ENCODE peak calls at places on chromosomes 11 and 22, in seven cellular contexts. Y, I, O, E, G, T and N are unnamed samples.

GRCh38 chr11:8777907-8778767 is 95.5 kb downstream of the RPL27A start:
- DNase-seq in Y (no peak), I (no peak), O (peak; percentile 13), E (no peak), G (peak; percentile 45), T (no peak), N (peak; percentile 68)

GRCh38 chr11:73152861-73153483 is 10.9 kb upstream of the FCHSD2 start:
- DNase-seq in Y (no peak), I (peak; percentile 20), O (peak; percentile 59), E (no peak), G (no peak), T (no peak), N (no peak)

GRCh38 chr22:44931077-44931540 is 78.7 kb downstream of the PHF21B start:
- DNase-seq in Y (no peak), I (no peak), O (no peak), E (no peak), G (peak; percentile 7), T (no peak), N (peak; percentile 59)

GRCh38 chr11:71322192-71322735 is 69.9 kb upstream of the SHANK2 start:
- DNase-seq in Y (no peak), I (no peak), O (no peak), E (no peak), G (no peak), T (no peak), N (no peak)

GRCh38 chr11:46380340-46381045 is 976 bp upstream of the MDK start:
- DNase-seq in Y (peak; percentile 33), I (peak; percentile 32), O (no peak), E (no peak), G (peak; percentile 67), T (peak; percentile 48), N (peak; percentile 59)

GRCh38 chr11:27718346-27718852 is 18.1 kb upstream of the BDNF start:
- DNase-seq in Y (no peak), I (no peak), O (no peak), E (peak; percentile 78), G (peak; percentile 96), T (peak; percentile 67), N (peak; percentile 92)

GRCh38 chr11:47631473-47631872 is 10.9 kb downstream of the MTCH2 start:
- DNase-seq in Y (no peak), I (no peak), O (no peak), E (no peak), G (no peak), T (no peak), N (no peak)

GRCh38 chr11:94450061-94450460 is 43.6 kb downstream of the MRE11 start:
- DNase-seq in Y (no peak), I (no peak), O (no peak), E (no peak), G (peak; percentile 12), T (no peak), N (peak; percentile 68)

GRCh38 chr11:61019037-61019817 is 47.7 kb downstream of the CD6 start:
- DNase-seq in Y (no peak), I (no peak), O (no peak), E (no peak), G (no peak), T (no peak), N (no peak)

GRCh38 chr11:200224-201003 is 6.8 kb downstream of the BET1L start:
- DNase-seq in Y (no peak), I (no peak), O (no peak), E (no peak), G (no peak), T (no peak), N (no peak)

GRCh38 chr11:8273281-8273680 is 9.6 kb upstream of the LMO1 start:
- DNase-seq in Y (no peak), I (no peak), O (no peak), E (no peak), G (no peak), T (no peak), N (peak; percentile 29)

GRCh38 chr11:113628912-113629311 is 77.2 kb downstream of the TMPRSS5 start:
- DNase-seq in Y (no peak), I (no peak), O (no peak), E (peak; percentile 83), G (no peak), T (peak; percentile 58), N (no peak)

GRCh38 chr11:9280655-9281301 is 15.6 kb upstream of the DENND5A start:
- DNase-seq in Y (peak; percentile 37), I (peak; percentile 28), O (no peak), E (no peak), G (peak; percentile 57), T (peak; percentile 27), N (no peak)

GRCh38 chr11:120556841-120557240 is 45.3 kb downstream of the GRIK4 start:
- DNase-seq in Y (no peak), I (no peak), O (no peak), E (no peak), G (no peak), T (no peak), N (no peak)

GRCh38 chr11:133576351-133576750 is 44.0 kb upstream of the OPCML start:
- DNase-seq in Y (no peak), I (no peak), O (no peak), E (no peak), G (no peak), T (no peak), N (no peak)

GRCh38 chr11:64563966-64564365 is 27.1 kb upstream of the SLC22A12 start:
- DNase-seq in Y (no peak), I (no peak), O (no peak), E (no peak), G (no peak), T (no peak), N (no peak)

GRCh38 chr22:48585916-48586798 is 1241.5 kb downstream of the BRD1 start:
- DNase-seq in Y (no peak), I (no peak), O (no peak), E (no peak), G (no peak), T (no peak), N (no peak)

GRCh38 chr11:103487113-103487512 is 377.9 kb downstream of the DYNC2H1 start:
- DNase-seq in Y (no peak), I (no peak), O (no peak), E (no peak), G (no peak), T (no peak), N (no peak)

GRCh38 chr11:9692696-9693095 is 28.8 kb downstream of the SWAP70 start:
- DNase-seq in Y (no peak), I (no peak), O (no peak), E (no peak), G (no peak), T (no peak), N (no peak)

GRCh38 chr22:47062126-47062525 is 299.7 kb downstream of the TBC1D22A start:
- DNase-seq in Y (no peak), I (no peak), O (no peak), E (no peak), G (no peak), T (no peak), N (no peak)

GRCh38 chr11:111001986-111002616 is 243.4 kb upstream of the POU2AF2 start:
- DNase-seq in Y (no peak), I (no peak), O (no peak), E (no peak), G (peak; percentile 70), T (no peak), N (peak; percentile 96)

GRCh38 chr11:10304495-10305261 is at the start of gene ADM:
- DNase-seq in Y (no peak), I (peak; percentile 12), O (peak; percentile 78), E (no peak), G (peak; percentile 97), T (peak; percentile 68), N (peak; percentile 96)

GRCh38 chr22:41334951-41335635 is 33.8 kb downstream of the ZC3H7B start:
- DNase-seq in Y (no peak), I (no peak), O (no peak), E (no peak), G (no peak), T (no peak), N (no peak)

GRCh38 chr11:17353228-17354021 is 1.8 kb downstream of the NCR3LG1 start:
- DNase-seq in Y (peak; percentile 15), I (peak; percentile 27), O (peak; percentile 36), E (peak; percentile 74), G (peak; percentile 87), T (peak; percentile 87), N (peak; percentile 91)

GRCh38 chr11:77590194-77590591 is 440 bp downstream of the AQP11 start:
- DNase-seq in Y (no peak), I (no peak), O (no peak), E (peak; percentile 74), G (peak; percentile 39), T (peak; percentile 72), N (peak; percentile 66)

GRCh38 chr11:48109046-48109666 is 107.5 kb upstream of the OR4B1 start:
- DNase-seq in Y (no peak), I (no peak), O (no peak), E (peak; percentile 54), G (peak; percentile 69), T (peak; percentile 74), N (peak; percentile 68)

GRCh38 chr11:67195971-67196418 is 70.3 kb upstream of the GRK2 start:
- DNase-seq in Y (no peak), I (no peak), O (no peak), E (no peak), G (peak; percentile 89), T (no peak), N (peak; percentile 89)

GRCh38 chr11:12765428-12765827 is 91.2 kb downstream of the TEAD1 start:
- DNase-seq in Y (no peak), I (no peak), O (no peak), E (peak; percentile 70), G (no peak), T (peak; percentile 36), N (no peak)

GRCh38 chr11:84990141-84990540 is 637.0 kb downstream of the DLG2 start:
- DNase-seq in Y (no peak), I (no peak), O (no peak), E (no peak), G (no peak), T (no peak), N (no peak)